ENCODE peak calls at places on chromosome X, in four cellular contexts. One of them, this sample, is unnamed.

GRCh38 chrX:123201720-123202119 is 17.6 kb downstream of the GRIA3 start:
- DNase-seq in tibial artery: no peak
- DNase-seq in fibroblast of lung: no peak
- DNase-seq in pancreas: no peak
- DNase-seq in this sample: no peak

GRCh38 chrX:118329179-118329578 is 16.7 kb upstream of the WDR44 start:
- DNase-seq in pancreas: no peak
- DNase-seq in fibroblast of lung: no peak
- DNase-seq in tibial artery: no peak
- DNase-seq in this sample: no peak

GRCh38 chrX:127259742-127260141 is 440.2 kb downstream of the PRR32 start:
- DNase-seq in tibial artery: no peak
- DNase-seq in fibroblast of lung: no peak
- DNase-seq in pancreas: no peak
- DNase-seq in this sample: no peak

GRCh38 chrX:110671068-110671803 is 124.4 kb downstream of the CHRDL1 start:
- DNase-seq in tibial artery: no peak
- DNase-seq in pancreas: no peak
- DNase-seq in fibroblast of lung: peak; percentile 0
- DNase-seq in this sample: no peak

GRCh38 chrX:110006826-110007375 is 4.0 kb downstream of the TMEM164 start:
- DNase-seq in tibial artery: no peak
- DNase-seq in pancreas: peak; percentile 7
- DNase-seq in fibroblast of lung: peak; percentile 24
- DNase-seq in this sample: no peak

GRCh38 chrX:122046815-122047214 is 999.4 kb downstream of the GLUD2 start:
- DNase-seq in tibial artery: no peak
- DNase-seq in fibroblast of lung: no peak
- DNase-seq in pancreas: no peak
- DNase-seq in this sample: no peak

GRCh38 chrX:940691-941090 is 271.8 kb downstream of the CRLF2 start:
- DNase-seq in tibial artery: no peak
- DNase-seq in fibroblast of lung: no peak
- DNase-seq in pancreas: no peak
- DNase-seq in this sample: no peak

GRCh38 chrX:97011540-97011939 is 127.8 kb downstream of the RPA4 start:
- DNase-seq in pancreas: no peak
- DNase-seq in tibial artery: no peak
- DNase-seq in fibroblast of lung: no peak
- DNase-seq in this sample: no peak

GRCh38 chrX:148682206-148682605 is 181.8 kb downstream of the AFF2 start:
- DNase-seq in tibial artery: no peak
- DNase-seq in pancreas: no peak
- DNase-seq in fibroblast of lung: no peak
- DNase-seq in this sample: no peak

DNA sequence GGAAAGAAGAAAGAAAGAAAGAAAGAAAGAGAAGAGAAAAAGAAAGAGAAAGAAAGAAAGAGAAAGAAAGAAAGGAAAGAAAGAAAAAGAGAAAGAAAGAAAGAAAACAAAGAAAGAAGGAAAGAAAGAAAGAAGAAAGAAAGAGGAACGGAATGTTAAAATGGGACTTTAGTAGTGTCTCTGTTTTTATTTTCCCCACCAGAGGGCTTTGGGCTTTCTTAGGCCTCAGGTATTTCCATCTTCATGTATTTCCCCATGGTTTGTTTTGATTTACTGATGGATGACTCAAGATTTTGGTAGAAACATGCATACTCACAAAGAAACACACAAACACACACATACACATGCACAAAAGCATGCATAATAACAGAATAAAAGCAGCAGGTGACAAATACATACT is 181.2 kb downstream of the AFF2 start:
- DNase-seq in pancreas: no peak
- DNase-seq in fibroblast of lung: no peak
- DNase-seq in tibial artery: no peak
- DNase-seq in this sample: no peak
- TF ChIP-seq CTCF in pancreas: no peak
- TF ChIP-seq CTCF in fibroblast of lung: no peak
- TF ChIP-seq CTCF in tibial artery: no peak
- TF ChIP-seq CTCF in this sample: no peak

DNA sequence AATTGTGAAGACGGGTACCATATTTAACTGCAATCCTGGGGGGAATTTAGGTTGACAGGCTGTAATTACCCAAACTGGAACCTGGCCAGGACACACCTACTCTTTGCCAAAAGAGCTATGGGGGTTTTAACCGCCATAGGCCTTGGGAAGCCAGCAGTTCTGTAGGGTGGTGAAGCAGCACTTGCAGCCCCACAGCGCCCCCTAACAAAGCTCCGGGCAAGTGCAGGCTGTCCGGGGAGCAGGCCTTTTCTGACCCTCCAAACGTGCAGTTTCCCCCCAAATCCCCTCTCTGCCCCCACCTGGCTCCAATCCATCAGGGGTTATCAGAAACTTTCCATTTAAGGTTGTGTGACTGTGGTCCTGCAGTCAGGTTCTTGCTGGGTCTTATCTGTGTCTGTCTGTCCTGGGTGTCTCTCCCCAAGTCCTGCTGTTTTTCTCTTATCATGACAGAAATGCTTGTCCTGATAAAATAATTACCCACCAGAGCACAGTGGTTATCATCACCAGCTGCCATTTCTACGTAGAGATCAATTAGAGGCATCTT is 350.9 kb downstream of the MID1IP1 start:
- DNase-seq in tibial artery: no peak
- DNase-seq in fibroblast of lung: no peak
- DNase-seq in pancreas: peak; percentile 16
- DNase-seq in this sample: peak; percentile 58
- TF ChIP-seq CTCF in tibial artery: peak; percentile 17
- TF ChIP-seq CTCF in fibroblast of lung: peak; percentile 51
- TF ChIP-seq CTCF in pancreas: peak; percentile 50
- TF ChIP-seq CTCF in this sample: peak; percentile 70

GRCh38 chrX:22276781-22277180 is 4.1 kb downstream of the CBLL2 start:
- DNase-seq in fibroblast of lung: peak; percentile 3
- DNase-seq in pancreas: no peak
- DNase-seq in tibial artery: no peak
- DNase-seq in this sample: no peak

GRCh38 chrX:22272613-22273012 is at the start of gene CBLL2:
- DNase-seq in fibroblast of lung: no peak
- DNase-seq in pancreas: no peak
- DNase-seq in tibial artery: no peak
- DNase-seq in this sample: no peak

GRCh38 chrX:22273714-22274317 is 1.1 kb downstream of the CBLL2 start:
- DNase-seq in fibroblast of lung: no peak
- DNase-seq in tibial artery: no peak
- DNase-seq in pancreas: no peak
- DNase-seq in this sample: no peak

DNA sequence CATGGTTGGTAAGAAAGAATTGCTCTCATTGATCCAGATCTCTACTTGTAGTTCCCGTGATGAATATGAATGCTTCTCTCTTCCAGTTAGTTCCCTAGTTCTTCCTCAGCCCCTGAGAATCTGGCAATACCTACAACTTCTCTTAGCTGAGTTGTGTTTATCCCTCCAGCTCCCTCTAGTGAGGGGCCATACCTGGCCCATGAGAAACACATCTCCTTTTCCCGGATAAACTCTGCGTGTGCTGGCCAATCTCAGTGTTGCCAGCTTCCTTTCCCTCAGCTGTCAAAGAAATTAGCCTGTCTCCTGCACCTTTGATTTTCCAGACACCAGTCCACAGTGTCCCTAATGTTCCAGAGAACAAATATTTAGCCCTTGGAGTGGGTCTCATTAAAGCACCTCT is 5.7 kb downstream of the CBLL2 start:
- DNase-seq in pancreas: no peak
- DNase-seq in tibial artery: no peak
- DNase-seq in fibroblast of lung: no peak
- DNase-seq in this sample: no peak
- TF ChIP-seq CTCF in pancreas: no peak
- TF ChIP-seq CTCF in tibial artery: no peak
- TF ChIP-seq CTCF in fibroblast of lung: no peak
- TF ChIP-seq CTCF in this sample: no peak

GRCh38 chrX:135893294-135893817 is at the start of the genes CT45A10 and SAGE1:
- DNase-seq in fibroblast of lung: no peak
- DNase-seq in pancreas: no peak
- DNase-seq in tibial artery: no peak
- DNase-seq in this sample: no peak

GRCh38 chrX:135890087-135890585 is 3.1 kb downstream of the CT45A10 start:
- DNase-seq in tibial artery: no peak
- DNase-seq in pancreas: no peak
- DNase-seq in fibroblast of lung: no peak
- DNase-seq in this sample: no peak

GRCh38 chrX:135892781-135893180 is 463 bp downstream of the CT45A10 start:
- DNase-seq in fibroblast of lung: no peak
- DNase-seq in tibial artery: no peak
- DNase-seq in pancreas: no peak
- DNase-seq in this sample: no peak
- TF ChIP-seq CTCF in fibroblast of lung: no peak
- TF ChIP-seq CTCF in tibial artery: no peak
- TF ChIP-seq CTCF in pancreas: no peak
- TF ChIP-seq CTCF in this sample: no peak

DNA sequence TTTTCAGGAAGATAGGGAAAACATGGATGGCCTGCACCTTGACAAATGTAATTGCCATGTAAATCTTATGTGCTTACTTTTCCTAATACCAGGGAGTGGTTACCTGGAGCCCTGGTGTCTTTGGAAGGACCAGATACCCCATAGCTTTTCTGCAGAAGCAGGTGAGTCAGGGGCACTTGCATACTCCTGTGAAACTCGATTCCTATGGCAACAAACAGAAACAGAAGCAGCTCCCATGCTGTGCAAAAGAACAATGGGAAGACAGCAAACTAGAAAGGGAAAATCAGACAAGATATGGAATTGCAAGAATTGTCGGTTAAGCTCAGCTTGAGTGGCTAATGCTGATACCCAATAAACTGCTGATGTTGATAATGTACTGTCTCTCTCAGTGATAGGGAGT is 117.4 kb upstream of the AFF2 start:
- DNase-seq in tibial artery: no peak
- DNase-seq in pancreas: no peak
- DNase-seq in fibroblast of lung: no peak
- DNase-seq in this sample: no peak
- TF ChIP-seq CTCF in tibial artery: no peak
- TF ChIP-seq CTCF in pancreas: no peak
- TF ChIP-seq CTCF in fibroblast of lung: no peak
- TF ChIP-seq CTCF in this sample: no peak

GRCh38 chrX:103918050-103918449 is 44.4 kb upstream of the TMSB15B start:
- DNase-seq in pancreas: peak; percentile 20
- DNase-seq in fibroblast of lung: peak; percentile 59
- DNase-seq in tibial artery: peak; percentile 65
- DNase-seq in this sample: no peak
- TF ChIP-seq CTCF in pancreas: peak; percentile 16
- TF ChIP-seq CTCF in fibroblast of lung: peak; percentile 56
- TF ChIP-seq CTCF in tibial artery: peak; percentile 47
- TF ChIP-seq CTCF in this sample: peak; percentile 37

DNA sequence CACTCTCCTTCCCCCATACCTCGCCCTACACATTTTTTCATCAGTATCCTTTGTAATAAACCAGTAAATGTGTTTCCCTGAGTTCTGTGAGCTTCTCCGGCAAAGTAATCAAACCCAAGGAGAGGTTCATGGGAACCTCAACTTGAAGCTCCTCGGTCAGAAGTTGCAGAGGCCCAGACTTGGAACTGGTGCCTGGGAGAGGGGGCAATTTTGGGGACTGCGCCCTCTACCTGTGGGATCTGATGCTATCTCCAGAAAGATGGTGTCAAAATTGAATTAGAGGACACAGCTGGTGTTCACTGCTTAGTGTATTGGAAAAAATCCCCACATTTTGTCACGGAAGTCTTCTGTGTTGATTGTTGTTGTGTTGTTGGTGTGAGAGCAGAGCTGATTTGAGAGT is 70.6 kb downstream of the ATP11C start:
- DNase-seq in fibroblast of lung: no peak
- DNase-seq in tibial artery: no peak
- DNase-seq in pancreas: no peak
- DNase-seq in this sample: no peak
- TF ChIP-seq CTCF in fibroblast of lung: no peak
- TF ChIP-seq CTCF in tibial artery: no peak
- TF ChIP-seq CTCF in pancreas: no peak
- TF ChIP-seq CTCF in this sample: no peak

This sample was measured in CD14-positive monocyte.